ENCODE peak calls at places on chromosomes 5 and 9, in seven cellular contexts. J, Y, K, O, Z, I and F are unnamed samples.

GRCh38 chr5:20656262-20656661 is 668.3 kb upstream of the CDH18 start:
- DNase-seq in K (no peak), J (no peak), Z (no peak), O (no peak), I (no peak), Y (no peak), F (no peak)

GRCh38 chr5:130333089-130333488 is 428.8 kb downstream of the CHSY3 start:
- DNase-seq in Y (peak; percentile 23), Z (no peak), K (peak; percentile 80), O (no peak), J (no peak), I (peak; percentile 74), F (peak; percentile 47)

GRCh38 chr9:97923529-97924108 is 1.3 kb upstream of the TRMO start:
- DNase-seq in Z (peak; percentile 84), O (peak; percentile 86), K (peak; percentile 70), Y (peak; percentile 83), I (peak; percentile 84), J (peak; percentile 66), F (peak; percentile 67)

GRCh38 chr5:176736271-176736965 is 73.9 kb upstream of the UNC5A start:
- DNase-seq in O (no peak), K (no peak), Y (no peak), J (no peak), I (no peak), Z (no peak), F (no peak)

GRCh38 chr9:131391504-131391903 is 2.4 kb upstream of the PRRC2B start:
- DNase-seq in Y (no peak), I (no peak), O (no peak), K (no peak), J (no peak), Z (no peak), F (no peak)

GRCh38 chr5:150774145-150774544 is 4.4 kb upstream of the SMIM3 start:
- DNase-seq in Z (no peak), K (peak; percentile 98), Y (peak; percentile 92), I (peak; percentile 89), J (no peak), O (no peak), F (peak; percentile 64)

GRCh38 chr9:89532478-89532877 is 34.6 kb upstream of the SEMA4D start:
- DNase-seq in Y (peak; percentile 1), O (peak; percentile 78), Z (no peak), I (no peak), J (peak; percentile 61), K (no peak), F (no peak)

GRCh38 chr9:35112257-35113020 is 3.2 kb downstream of the ATOSB start:
- DNase-seq in J (no peak), Y (peak; percentile 79), Z (no peak), I (peak; percentile 32), K (peak; percentile 75), O (peak; percentile 36), F (no peak)

GRCh38 chr5:134240421-134240962 is 14.6 kb upstream of the PPP2CA start:
- DNase-seq in I (peak; percentile 77), J (no peak), Y (peak; percentile 17), K (peak; percentile 86), O (no peak), Z (no peak), F (no peak)

GRCh38 chr9:14395300-14396082 is 81.5 kb upstream of the NFIB start:
- DNase-seq in Z (no peak), Y (no peak), O (no peak), I (no peak), J (no peak), K (no peak), F (no peak)

GRCh38 chr9:92613268-92614122 is 56.4 kb downstream of the IPPK start:
- DNase-seq in O (no peak), Y (no peak), J (no peak), K (no peak), Z (no peak), I (no peak), F (no peak)

GRCh38 chr9:36486933-36487481 is 85.7 kb upstream of the MELK start:
- DNase-seq in J (peak; percentile 35), O (peak; percentile 73), K (peak; percentile 21), Z (no peak), Y (peak; percentile 31), I (peak; percentile 6), F (no peak)

GRCh38 chr5:144189800-144190429 is 19.2 kb downstream of the KCTD16 start:
- DNase-seq in Z (no peak), K (peak; percentile 95), I (peak; percentile 98), J (peak; percentile 88), O (peak; percentile 86), Y (peak; percentile 72), F (peak; percentile 71)

GRCh38 chr5:119356384-119357188 is 767 bp downstream of the TNFAIP8 start:
- DNase-seq in I (no peak), K (peak; percentile 35), Y (peak; percentile 28), O (no peak), Z (no peak), J (no peak), F (no peak)

GRCh38 chr9:120405860-120406259 is 174.1 kb downstream of the CDK5RAP2 start:
- DNase-seq in O (no peak), I (no peak), Y (no peak), Z (no peak), J (no peak), K (no peak), F (no peak)

GRCh38 chr9:109904666-109905065 is 124.7 kb downstream of the PALM2AKAP2 start:
- DNase-seq in Y (peak; percentile 44), Z (no peak), J (no peak), O (no peak), K (no peak), I (no peak), F (no peak)

GRCh38 chr9:89277043-89277442 is 34.0 kb upstream of the CKS2 start:
- DNase-seq in J (no peak), I (no peak), Y (no peak), K (no peak), Z (no peak), O (no peak), F (no peak)

GRCh38 chr9:90773593-90773992 is 28.0 kb upstream of the SYK start:
- DNase-seq in K (no peak), J (no peak), Z (peak; percentile 37), Y (no peak), I (no peak), O (no peak), F (no peak)

GRCh38 chr5:137735531-137736284 is at the start of gene KLHL3:
- DNase-seq in Y (peak; percentile 11), I (peak; percentile 60), O (peak; percentile 71), Z (peak; percentile 20), J (peak; percentile 20), K (peak; percentile 63), F (no peak)

GRCh38 chr9:34037626-34038025 is 11.1 kb downstream of the UBAP2 start:
- DNase-seq in Z (no peak), I (no peak), K (no peak), O (no peak), Y (no peak), J (no peak), F (no peak)

GRCh38 chr5:107814183-107814582 is 143.4 kb upstream of the EFNA5 start:
- DNase-seq in O (no peak), Y (no peak), K (no peak), J (no peak), Z (no peak), I (no peak), F (no peak)

GRCh38 chr9:5786370-5787127 is 46.4 kb downstream of the ERMP1 start:
- DNase-seq in Z (no peak), Y (no peak), O (no peak), K (peak; percentile 22), I (peak; percentile 43), J (no peak), F (no peak)

GRCh38 chr5:181260720-181261319 is at the start of gene TRIM52:
- DNase-seq in Z (no peak), K (peak; percentile 88), Y (peak; percentile 83), I (peak; percentile 82), J (peak; percentile 88), O (peak; percentile 95), F (peak; percentile 94)

GRCh38 chr5:81402180-81402930 is 8.4 kb upstream of the ACOT12 start:
- DNase-seq in Y (no peak), O (no peak), I (no peak), K (no peak), Z (no peak), J (no peak), F (no peak)

GRCh38 chr9:115146581-115147021 is 28.6 kb upstream of the TNC start:
- DNase-seq in K (peak; percentile 97), O (no peak), I (peak; percentile 75), J (no peak), Z (no peak), Y (peak; percentile 89), F (peak; percentile 63)

GRCh38 chr5:132230871-132231270 is 3.2 kb upstream of the P4HA2 start:
- DNase-seq in J (no peak), K (no peak), I (no peak), Z (no peak), Y (no peak), O (no peak), F (no peak)

GRCh38 chr5:67696446-67696845 is 499.8 kb upstream of the CD180 start:
- DNase-seq in J (no peak), I (no peak), O (no peak), Y (no peak), K (no peak), Z (no peak), F (no peak)

GRCh38 chr9:81529556-81530193 is 159.7 kb downstream of the TLE1 start:
- DNase-seq in I (no peak), Y (peak; percentile 85), J (no peak), O (no peak), K (peak; percentile 68), Z (no peak), F (peak; percentile 55)

GRCh38 chr9:128412120-128412790 is 8.4 kb upstream of the CERCAM start:
- DNase-seq in K (peak; percentile 16), J (peak; percentile 25), Y (peak; percentile 25), O (peak; percentile 78), I (peak; percentile 43), Z (peak; percentile 74), F (no peak)

GRCh38 chr5:100909034-100909433 is 6.0 kb upstream of the ST8SIA4 start:
- DNase-seq in O (no peak), K (no peak), J (no peak), Y (no peak), I (no peak), Z (no peak), F (no peak)

GRCh38 chr5:169814522-169814921 is 165.8 kb downstream of the INSYN2B start:
- DNase-seq in Z (no peak), Y (no peak), K (peak; percentile 30), O (no peak), J (no peak), I (no peak), F (no peak)

GRCh38 chr9:21316860-21317259 is 11.7 kb upstream of the IFNA5 start:
- DNase-seq in Y (peak; percentile 4), I (no peak), K (no peak), O (no peak), Z (no peak), J (no peak), F (no peak)